ENCODE peak calls at places on chromosomes 6 and 20, in four cellular contexts. One of them, this sample, is unnamed.

GRCh38 chr6:12903246-12903645 is 186.7 kb downstream of the PHACTR1 start:
- DNase-seq in PC-3: no peak
- DNase-seq in GM23338: no peak
- DNase-seq in GM23248: no peak
- DNase-seq in this sample: no peak

GRCh38 chr6:108707328-108707976 is 140.8 kb upstream of the ARMC2 start:
- DNase-seq in PC-3: no peak
- DNase-seq in GM23338: no peak
- DNase-seq in GM23248: no peak
- DNase-seq in this sample: no peak

GRCh38 chr20:20215976-20216727 is 151.8 kb upstream of the INSM1 start:
- DNase-seq in PC-3: no peak
- DNase-seq in GM23338: no peak
- DNase-seq in GM23248: no peak
- DNase-seq in this sample: no peak

GRCh38 chr6:111718990-111719389 is 113.3 kb upstream of the TRAF3IP2 start:
- DNase-seq in PC-3: no peak
- DNase-seq in GM23338: no peak
- DNase-seq in GM23248: peak
- DNase-seq in this sample: no peak

GRCh38 chr6:84707161-84707560 is 57.2 kb downstream of the TBX18 start:
- DNase-seq in PC-3: no peak
- DNase-seq in GM23338: no peak
- DNase-seq in GM23248: no peak
- DNase-seq in this sample: no peak

GRCh38 chr20:51767867-51768758 is at the start of gene ATP9A:
- DNase-seq in PC-3: peak
- DNase-seq in GM23338: peak
- DNase-seq in GM23248: peak
- DNase-seq in this sample: no peak

GRCh38 chr6:26233608-26234420 is 131.2 kb upstream of the BTN3A2 start:
- DNase-seq in PC-3: peak
- DNase-seq in GM23338: peak
- DNase-seq in GM23248: peak
- DNase-seq in this sample: peak

GRCh38 chr6:132362318-132363185 is 38.7 kb downstream of the MOXD1 start:
- DNase-seq in PC-3: peak
- DNase-seq in GM23338: no peak
- DNase-seq in GM23248: peak
- DNase-seq in this sample: no peak

GRCh38 chr6:148168856-148169255 is 173.8 kb upstream of the SASH1 start:
- DNase-seq in PC-3: no peak
- DNase-seq in GM23338: no peak
- DNase-seq in GM23248: no peak
- DNase-seq in this sample: no peak

GRCh38 chr20:10917826-10918225 is 244.0 kb upstream of the JAG1 start:
- DNase-seq in PC-3: no peak
- DNase-seq in GM23338: no peak
- DNase-seq in GM23248: no peak
- DNase-seq in this sample: no peak

GRCh38 chr6:166286831-166287271 is 21.3 kb downstream of the PRR18 start:
- DNase-seq in PC-3: no peak
- DNase-seq in GM23338: peak
- DNase-seq in GM23248: no peak
- DNase-seq in this sample: peak

GRCh38 chr20:25692499-25692898 is 4.2 kb downstream of the ZNF337 start:
- DNase-seq in PC-3: no peak
- DNase-seq in GM23338: peak
- DNase-seq in GM23248: peak
- DNase-seq in this sample: no peak

GRCh38 chr20:10356628-10357027 is 77.4 kb downstream of the MKKS start:
- DNase-seq in PC-3: no peak
- DNase-seq in GM23338: no peak
- DNase-seq in GM23248: no peak
- DNase-seq in this sample: no peak

GRCh38 chr6:87879144-87879861 is 168.3 kb upstream of the SPACA1 start:
- DNase-seq in PC-3: no peak
- DNase-seq in GM23338: no peak
- DNase-seq in GM23248: no peak
- DNase-seq in this sample: peak

GRCh38 chr6:137734875-137735182 is 132.2 kb upstream of the TNFAIP3 start:
- DNase-seq in PC-3: no peak
- DNase-seq in GM23338: no peak
- DNase-seq in GM23248: no peak
- DNase-seq in this sample: no peak

GRCh38 chr20:57627972-57628650 is 7.9 kb upstream of the ZBP1 start:
- DNase-seq in PC-3: peak
- DNase-seq in GM23338: no peak
- DNase-seq in GM23248: peak
- DNase-seq in this sample: peak

GRCh38 chr20:24493181-24493580 is 23.8 kb downstream of the SYNDIG1 start:
- DNase-seq in PC-3: no peak
- DNase-seq in GM23338: no peak
- DNase-seq in GM23248: no peak
- DNase-seq in this sample: no peak

GRCh38 chr6:21332077-21332476 is 261.5 kb upstream of the SOX4 start:
- DNase-seq in PC-3: no peak
- DNase-seq in GM23338: no peak
- DNase-seq in GM23248: no peak
- DNase-seq in this sample: no peak

GRCh38 chr6:131292145-131292938 is 157.1 kb downstream of the AKAP7 start:
- DNase-seq in PC-3: no peak
- DNase-seq in GM23338: peak
- DNase-seq in GM23248: no peak
- DNase-seq in this sample: no peak

GRCh38 chr6:72761767-72762166 is 139.9 kb downstream of the KCNQ5 start:
- DNase-seq in PC-3: no peak
- DNase-seq in GM23338: no peak
- DNase-seq in GM23248: no peak
- DNase-seq in this sample: no peak

GRCh38 chr20:2297352-2297717 is 1.5 kb downstream of the TGM3 start:
- DNase-seq in PC-3: no peak
- DNase-seq in GM23338: peak
- DNase-seq in GM23248: no peak
- DNase-seq in this sample: no peak

GRCh38 chr20:44429017-44429339 is 46.7 kb upstream of the TTPAL start:
- DNase-seq in PC-3: no peak
- DNase-seq in GM23338: no peak
- DNase-seq in GM23248: peak
- DNase-seq in this sample: no peak

GRCh38 chr20:44426879-44427785 is 48.5 kb upstream of the TTPAL start:
- DNase-seq in PC-3: no peak
- DNase-seq in GM23338: no peak
- DNase-seq in GM23248: no peak
- DNase-seq in this sample: no peak

GRCh38 chr20:44429419-44430269 is 46.0 kb upstream of the TTPAL start:
- DNase-seq in PC-3: no peak
- DNase-seq in GM23338: no peak
- DNase-seq in GM23248: no peak
- DNase-seq in this sample: no peak

GRCh38 chr20:44428174-44429016 is 47.3 kb upstream of the TTPAL start:
- DNase-seq in PC-3: no peak
- DNase-seq in GM23338: no peak
- DNase-seq in GM23248: no peak
- DNase-seq in this sample: no peak

GRCh38 chr20:44427804-44428173 is 47.9 kb upstream of the TTPAL start:
- DNase-seq in PC-3: no peak
- DNase-seq in GM23338: no peak
- DNase-seq in GM23248: no peak
- DNase-seq in this sample: no peak
- H3K27ac ChIP-seq in PC-3: no peak
- H3K27ac ChIP-seq in GM23338: no peak
- H3K27ac ChIP-seq in GM23248: no peak
- H3K27ac ChIP-seq in this sample: no peak

GRCh38 chr6:133466666-133467065 is 225.5 kb downstream of the EYA4 start:
- DNase-seq in PC-3: no peak
- DNase-seq in GM23338: no peak
- DNase-seq in GM23248: no peak
- DNase-seq in this sample: no peak
- TF ChIP-seq EZH2phosphoT487 in PC-3: no peak
- TF ChIP-seq EZH2phosphoT487 in GM23338: no peak
- TF ChIP-seq EZH2phosphoT487 in GM23248: no peak
- TF ChIP-seq EZH2phosphoT487 in this sample: no peak

GRCh38 chr6:4606681-4607025 is 169.6 kb upstream of the CDYL start:
- DNase-seq in PC-3: no peak
- DNase-seq in GM23338: no peak
- DNase-seq in GM23248: no peak
- DNase-seq in this sample: no peak
- H3K4me3 ChIP-seq in PC-3: no peak
- H3K4me3 ChIP-seq in GM23338: no peak
- H3K4me3 ChIP-seq in GM23248: no peak
- H3K4me3 ChIP-seq in this sample: no peak

DNA sequence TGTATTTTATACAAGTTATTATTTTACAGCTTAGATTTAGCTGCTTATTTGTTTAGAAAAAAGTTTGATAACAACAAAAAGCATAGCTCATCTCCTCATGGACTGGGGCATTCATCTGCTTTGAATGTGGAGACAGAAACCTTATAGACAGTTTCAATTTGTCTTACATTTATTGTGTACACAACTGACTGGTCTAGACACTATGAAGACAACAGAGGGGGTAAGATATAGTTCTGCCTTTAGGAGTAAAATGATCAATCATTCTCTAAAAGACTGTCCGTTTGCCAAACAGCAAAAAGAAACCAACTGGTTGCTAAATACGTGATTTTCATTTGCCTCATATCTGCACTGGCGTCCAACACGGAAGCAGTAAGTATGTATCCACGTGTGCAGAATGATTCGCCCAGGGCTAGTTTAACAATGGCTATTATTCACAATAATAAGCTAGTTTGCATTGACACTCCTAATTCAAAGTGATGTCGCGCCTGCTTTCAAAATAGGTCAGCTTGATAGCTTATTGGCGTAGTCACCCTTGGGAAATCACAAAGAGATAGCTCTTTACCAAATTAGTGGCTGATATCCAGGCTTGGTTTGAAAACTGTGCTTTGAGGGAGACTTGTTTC is 153.6 kb downstream of the BMP2 start:
- DNase-seq in PC-3: peak
- DNase-seq in GM23338: no peak
- DNase-seq in GM23248: no peak
- DNase-seq in this sample: no peak
- H3K27ac ChIP-seq in PC-3: no peak
- H3K27ac ChIP-seq in GM23338: no peak
- H3K27ac ChIP-seq in GM23248: no peak
- H3K27ac ChIP-seq in this sample: no peak

This sample was measured in OCI-LY7.